ENCODE peak calls at places on chromosome 22, in four cellular contexts. V, K, B and O are unnamed samples.

GRCh38 chr22:44391026-44391425 is 78.3 kb upstream of the SHISAL1 start:
- DNase-seq in V (no peak), K (no peak), B (no peak), O (no peak)

GRCh38 chr22:39638958-39639357 is 68.4 kb downstream of the CACNA1I start:
- DNase-seq in V (no peak), K (no peak), B (no peak), O (peak)

GRCh38 chr22:26416670-26417270 is 12.3 kb upstream of the ASPHD2 start:
- DNase-seq in V (peak), K (no peak), B (no peak), O (peak)

GRCh38 chr22:25760294-25760693 is 18.3 kb downstream of the MYO18B start:
- DNase-seq in V (no peak), K (no peak), B (no peak), O (no peak)

GRCh38 chr22:48605856-48606255 is 1221.8 kb downstream of the BRD1 start:
- DNase-seq in V (no peak), K (no peak), B (no peak), O (no peak)

GRCh38 chr22:42412744-42413220 is 19.4 kb downstream of the NFAM1 start:
- DNase-seq in V (no peak), K (no peak), B (no peak), O (no peak)

GRCh38 chr22:25202290-25202921 is 2.7 kb downstream of the CRYBB3 start:
- DNase-seq in V (peak), K (peak), B (peak), O (peak)

GRCh38 chr22:39283312-39284141 is 35.9 kb downstream of the RPL3 start:
- DNase-seq in V (no peak), K (peak), B (peak), O (no peak)

GRCh38 chr22:26432619-26433311 is 3.7 kb downstream of the ASPHD2 start:
- DNase-seq in V (no peak), K (no peak), B (no peak), O (no peak)

GRCh38 chr22:35637943-35638342 is 10.3 kb upstream of the APOL6 start:
- DNase-seq in V (no peak), K (peak), B (no peak), O (peak)

GRCh38 chr22:35212020-35212419 is 45.3 kb upstream of the HMGXB4 start:
- DNase-seq in V (peak), K (no peak), B (no peak), O (peak)

GRCh38 chr22:30701872-30702271 is 7.2 kb downstream of the OSBP2 start:
- DNase-seq in V (no peak), K (no peak), B (no peak), O (peak)

GRCh38 chr22:43658823-43659222 is 153.3 kb downstream of the EFCAB6 start:
- DNase-seq in V (no peak), K (no peak), B (no peak), O (no peak)

GRCh38 chr22:44671742-44672141 is 30.3 kb upstream of the PRR5 start:
- DNase-seq in V (no peak), K (peak), B (no peak), O (peak)

GRCh38 chr22:17540481-17540880 is 22.8 kb upstream of the SLC25A18 start:
- DNase-seq in V (no peak), K (no peak), B (no peak), O (no peak)

GRCh38 chr22:29074276-29074625 is 1.4 kb downstream of the KREMEN1 start:
- DNase-seq in V (no peak), K (no peak), B (no peak), O (no peak)

GRCh38 chr22:35625763-35626162 is 8.6 kb upstream of the MB start:
- DNase-seq in V (no peak), K (no peak), B (no peak), O (no peak)

GRCh38 chr22:30265851-30266444 is 703 bp downstream of the OSM start:
- DNase-seq in V (no peak), K (no peak), B (peak), O (peak)

GRCh38 chr22:49674479-49674830 is 153.2 kb downstream of the BRD1 start:
- DNase-seq in V (no peak), K (no peak), B (peak), O (no peak)

GRCh38 chr22:49673048-49673447 is 154.6 kb downstream of the BRD1 start:
- DNase-seq in V (no peak), K (no peak), B (peak), O (no peak)

GRCh38 chr22:49671331-49672012 is 156.2 kb downstream of the BRD1 start:
- DNase-seq in V (no peak), K (no peak), B (peak), O (no peak)

GRCh38 chr22:49670610-49671330 is 156.9 kb downstream of the BRD1 start:
- DNase-seq in V (no peak), K (no peak), B (peak), O (no peak)

DNA sequence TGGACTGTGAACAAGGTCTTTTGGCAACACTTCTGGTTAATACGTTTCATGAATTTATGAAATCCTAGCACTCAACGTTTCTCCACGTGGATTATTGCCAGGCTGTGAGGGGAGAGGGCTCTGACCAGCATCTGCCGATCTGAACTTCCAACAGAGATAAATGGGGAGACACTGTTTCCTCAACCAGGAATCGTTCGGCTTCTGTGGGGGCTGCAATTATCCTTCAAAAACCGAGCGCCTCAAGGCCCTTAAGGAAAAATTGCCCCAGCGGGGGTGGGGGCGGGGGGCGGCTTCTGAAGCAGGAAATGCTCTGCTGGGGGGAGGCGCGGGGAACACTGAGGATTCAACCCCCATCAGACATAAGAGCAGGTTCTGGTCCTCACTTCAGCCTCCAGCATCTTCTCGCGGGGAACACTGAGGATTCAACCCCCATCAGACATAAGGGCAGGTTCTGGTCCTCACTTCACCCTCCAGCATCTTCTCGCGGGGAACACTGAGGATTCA is 155.6 kb downstream of the BRD1 start:
- DNase-seq in V (no peak), K (no peak), B (peak), O (no peak)
- H3K4me3 ChIP-seq in V (no peak), K (no peak), B (no peak), O (no peak)

GRCh38 chr22:22746963-22747933 is 102.8 kb downstream of the GGTLC2 start:
- DNase-seq in V (no peak), K (no peak), B (no peak), O (no peak)

GRCh38 chr22:22743128-22743760 is 98.8 kb downstream of the GGTLC2 start:
- DNase-seq in V (no peak), K (no peak), B (no peak), O (no peak)

GRCh38 chr22:22744412-22745224 is 100.2 kb downstream of the GGTLC2 start:
- DNase-seq in V (no peak), K (no peak), B (no peak), O (no peak)

GRCh38 chr22:22746061-22746962 is 101.9 kb downstream of the GGTLC2 start:
- DNase-seq in V (no peak), K (no peak), B (no peak), O (no peak)

GRCh38 chr22:22745225-22746060 is 101.0 kb downstream of the GGTLC2 start:
- DNase-seq in V (peak), K (no peak), B (no peak), O (peak)
- TF ChIP-seq CTCF in V (no peak), K (peak), B (peak), O (peak)

GRCh38 chr22:37109242-37109917 is at the start of gene TMPRSS6:
- DNase-seq in V (no peak), K (no peak), B (no peak), O (no peak)
- H3K4me3 ChIP-seq in V (no peak), K (no peak), B (no peak), O (no peak)

GRCh38 chr22:32957093-32957835 is 100.9 kb downstream of the SYN3 start:
- DNase-seq in V (no peak), K (no peak), B (no peak), O (no peak)

GRCh38 chr22:32958021-32958420 is 100.2 kb downstream of the SYN3 start:
- DNase-seq in V (no peak), K (no peak), B (no peak), O (no peak)
- TF ChIP-seq CTCF in V (no peak), K (no peak), B (peak), O (no peak)

GRCh38 chr22:50673231-50674126 is 856 bp downstream of the SHANK3 start:
- DNase-seq in V (no peak), K (no peak), B (no peak), O (no peak)
- H3K4me3 ChIP-seq in V (peak), K (no peak), B (peak), O (no peak)

DNA sequence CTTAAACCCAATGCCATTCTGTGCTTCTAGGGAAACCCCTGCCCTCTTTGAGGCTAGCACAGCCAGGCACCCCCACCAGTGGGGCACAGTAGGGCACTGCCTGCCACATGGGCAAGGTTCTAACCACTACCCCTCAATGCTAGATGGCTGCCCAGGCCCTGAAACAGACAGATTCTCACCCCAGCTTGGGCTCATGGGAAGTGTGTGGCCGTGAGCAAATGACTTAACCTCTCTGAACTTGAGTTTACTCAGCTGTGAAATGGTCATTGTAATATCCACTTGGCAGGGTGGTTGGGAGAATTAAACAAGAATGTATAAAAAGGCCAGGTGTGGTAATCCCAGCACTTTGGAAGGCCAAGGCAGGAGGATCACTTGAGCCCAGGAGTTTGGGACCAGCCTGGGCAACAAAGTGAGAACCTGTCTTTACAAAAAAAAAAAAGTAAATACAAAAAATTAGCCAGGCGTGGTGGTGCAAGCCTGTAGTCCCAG is 22.4 kb downstream of the C22orf23 start:
- DNase-seq in V (no peak), K (no peak), B (no peak), O (no peak)
- TF ChIP-seq CTCF in V (no peak), K (no peak), B (no peak), O (no peak)

DNA sequence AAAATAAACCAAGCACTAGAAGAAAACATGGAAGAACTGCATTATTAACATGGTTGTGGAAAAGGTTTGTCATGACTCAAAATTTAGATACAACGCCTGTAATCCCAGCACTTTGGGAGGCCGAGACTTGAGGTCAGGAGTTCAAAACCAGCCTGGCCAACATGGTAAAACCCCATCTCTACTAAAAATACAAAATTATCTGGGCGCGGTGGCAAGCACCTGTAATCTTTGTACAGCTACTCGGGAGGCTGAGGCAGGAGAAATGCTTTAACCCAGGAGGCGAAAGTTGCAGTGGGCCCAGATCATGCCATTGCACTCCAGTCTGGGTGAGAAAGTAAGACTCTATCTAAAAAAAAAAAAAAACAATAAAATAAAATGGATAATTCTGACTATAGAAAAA is 23.7 kb downstream of the GNB1L start:
- DNase-seq in V (no peak), K (no peak), B (no peak), O (no peak)
- H3K4me3 ChIP-seq in V (no peak), K (no peak), B (no peak), O (no peak)